ENCODE peak calls at places on chromosomes 4 and X, in ten cellular contexts. N, I, B, H, Z, T, O, X, J and E are unnamed samples.

GRCh38 chr4:163663454-163664225 is 169.2 kb downstream of the TMA16 start:
- DNase-seq in N (no peak), I (no peak), B (no peak), H (no peak), Z (no peak), T (peak; percentile 22), O (no peak), X (no peak), J (no peak), E (no peak)

GRCh38 chr4:78585633-78586032 is 34.1 kb downstream of the ANXA3 start:
- DNase-seq in N (no peak), I (no peak), B (no peak), H (no peak), Z (no peak), T (peak; percentile 74), O (no peak), X (peak; percentile 68), J (peak; percentile 86), E (no peak)

GRCh38 chrX:108001218-108001814 is 19.1 kb upstream of the TEX13B start:
- DNase-seq in N (peak; percentile 31), I (no peak), B (peak; percentile 16), H (no peak), Z (peak; percentile 66), T (no peak), O (no peak), X (peak; percentile 38), J (peak; percentile 36), E (peak; percentile 66)

GRCh38 chrX:142994988-142995387 is 30.7 kb upstream of the SPANXN4 start:
- DNase-seq in N (no peak), I (no peak), B (no peak), H (no peak), Z (no peak), T (no peak), O (no peak), X (no peak), J (no peak), E (no peak)

GRCh38 chrX:41384041-41384705 is 50.2 kb downstream of the DDX3X start:
- DNase-seq in N (no peak), I (peak; percentile 68), B (peak; percentile 48), H (no peak), Z (peak; percentile 90), T (peak; percentile 30), O (peak; percentile 49), X (peak; percentile 75), J (peak; percentile 86), E (no peak)

GRCh38 chr4:145731026-145731425 is 51.1 kb downstream of the C4orf51 start:
- DNase-seq in N (no peak), I (no peak), B (no peak), H (no peak), Z (peak; percentile 30), T (peak; percentile 31), O (no peak), X (peak; percentile 15), J (peak; percentile 90), E (peak; percentile 90)

GRCh38 chr4:21517460-21517859 is 431.1 kb downstream of the KCNIP4 start:
- DNase-seq in N (no peak), I (no peak), B (no peak), H (no peak), Z (no peak), T (no peak), O (no peak), X (no peak), J (no peak), E (no peak)

GRCh38 chr4:13289391-13289790 is 194.7 kb downstream of the RAB28 start:
- DNase-seq in N (no peak), I (no peak), B (no peak), H (no peak), Z (peak; percentile 43), T (no peak), O (no peak), X (peak; percentile 69), J (peak; percentile 11), E (no peak)

GRCh38 chrX:139559383-139560042 is 29.0 kb downstream of the F9 start:
- DNase-seq in N (peak; percentile 30), I (no peak), B (peak; percentile 17), H (no peak), Z (peak; percentile 50), T (no peak), O (no peak), X (peak; percentile 65), J (peak; percentile 43), E (peak; percentile 43)

GRCh38 chrX:2631743-2632532 is 59.2 kb upstream of the CD99 start:
- DNase-seq in N (no peak), I (no peak), B (no peak), H (no peak), Z (no peak), T (no peak), O (no peak), X (no peak), J (no peak), E (peak; percentile 31)

GRCh38 chr4:56102581-56102980 is 153.8 kb downstream of the CEP135 start:
- DNase-seq in N (no peak), I (no peak), B (no peak), H (no peak), Z (no peak), T (no peak), O (no peak), X (no peak), J (no peak), E (no peak)

GRCh38 chr4:1409806-1410425 is 3.7 kb upstream of the NKX1-1 start:
- DNase-seq in N (peak; percentile 79), I (no peak), B (no peak), H (no peak), Z (no peak), T (no peak), O (no peak), X (no peak), J (no peak), E (no peak)

GRCh38 chr4:32840461-32841189 is 2120.5 kb downstream of the PCDH7 start:
- DNase-seq in N (no peak), I (no peak), B (no peak), H (no peak), Z (no peak), T (no peak), O (no peak), X (no peak), J (no peak), E (no peak)

DNA sequence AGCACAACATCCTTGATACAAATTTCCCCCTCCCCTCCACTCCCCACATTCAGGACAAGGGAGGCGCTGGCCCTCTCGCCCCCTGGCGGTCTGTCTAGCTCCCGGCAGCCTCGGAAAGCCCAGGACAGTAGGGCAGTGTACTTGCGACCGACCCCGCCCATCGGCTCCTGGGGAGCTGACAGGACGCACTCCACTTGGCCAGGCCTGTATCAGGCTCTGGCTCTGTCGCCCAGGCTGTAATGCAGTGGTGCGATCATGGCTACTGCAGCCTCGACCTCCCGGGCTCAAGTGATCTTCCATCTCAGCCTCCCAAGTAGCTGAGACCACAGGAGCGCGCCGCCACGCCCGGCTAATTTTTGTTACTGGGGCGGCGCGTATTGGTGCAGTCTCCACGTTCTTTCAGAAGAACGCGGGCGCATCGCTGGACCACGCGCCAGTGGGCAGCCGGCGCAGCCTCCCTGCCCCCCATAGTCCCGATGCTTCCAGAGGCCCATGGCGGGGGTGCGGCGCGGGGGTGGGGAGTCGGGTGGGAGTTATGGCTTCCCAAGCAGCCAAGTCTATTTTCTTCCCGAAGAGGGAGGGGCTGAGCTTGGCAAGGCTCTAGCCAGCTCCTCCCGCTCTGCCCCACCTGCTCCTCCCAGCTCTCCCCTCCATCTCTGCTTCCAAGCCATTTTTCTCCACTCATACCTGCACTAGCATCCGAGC is 7.8 kb upstream of the AKAP14 start:
- DNase-seq in N (peak; percentile 86), I (peak; percentile 62), B (no peak), H (no peak), Z (peak; percentile 64), T (peak; percentile 59), O (peak; percentile 60), X (peak; percentile 70), J (peak; percentile 30), E (no peak)
- H3K4me3 ChIP-seq in N (peak overlapping the region; percentile 50), I (peak overlapping the region; percentile 56), B (no peak overlapping the region), H (peak overlapping the region; percentile 29), Z (peak overlapping the region; percentile 35), T (no peak overlapping the region), O (peak overlapping the region; percentile 44), X (peak overlapping the region; percentile 40), J (peak overlapping the region; percentile 31), E (no peak overlapping the region)

GRCh38 chr4:173038192-173038896 is 130.3 kb upstream of the GALNT7 start:
- DNase-seq in N (peak; percentile 20), I (no peak), B (no peak), H (no peak), Z (no peak), T (no peak), O (no peak), X (no peak), J (no peak), E (peak; percentile 97)
- H3K4me3 ChIP-seq in N (no peak overlapping the region), I (no peak overlapping the region), B (no peak overlapping the region), H (no peak overlapping the region), Z (no peak overlapping the region), T (no peak overlapping the region), O (no peak overlapping the region), X (no peak overlapping the region), J (no peak overlapping the region), E (peak overlapping the region; percentile 31)

GRCh38 chr4:108834167-108834566 is 71.3 kb upstream of the ETNPPL start:
- DNase-seq in N (no peak), I (no peak), B (no peak), H (no peak), Z (peak; percentile 42), T (peak; percentile 56), O (no peak), X (peak; percentile 91), J (peak; percentile 87), E (no peak)

GRCh38 chr4:108828620-108829019 is 65.8 kb upstream of the ETNPPL start:
- DNase-seq in N (no peak), I (no peak), B (no peak), H (no peak), Z (no peak), T (no peak), O (no peak), X (no peak), J (no peak), E (no peak)

GRCh38 chr4:108829981-108830492 is 67.2 kb upstream of the ETNPPL start:
- DNase-seq in N (no peak), I (no peak), B (no peak), H (no peak), Z (peak; percentile 27), T (no peak), O (no peak), X (peak; percentile 48), J (no peak), E (no peak)

GRCh38 chr4:108833041-108833440 is 70.2 kb upstream of the ETNPPL start:
- DNase-seq in N (no peak), I (no peak), B (no peak), H (no peak), Z (peak; percentile 70), T (no peak), O (no peak), X (no peak), J (peak; percentile 68), E (no peak)

GRCh38 chr4:108830509-108831244 is 67.8 kb upstream of the ETNPPL start:
- DNase-seq in N (no peak), I (peak; percentile 64), B (no peak), H (no peak), Z (peak; percentile 67), T (no peak), O (peak; percentile 33), X (peak; percentile 6), J (peak; percentile 13), E (no peak)
- H3K4me3 ChIP-seq in N (no peak overlapping the region), I (no peak overlapping the region), B (no peak overlapping the region), H (no peak overlapping the region), Z (no peak overlapping the region), T (no peak overlapping the region), O (no peak overlapping the region), X (no peak overlapping the region), J (no peak overlapping the region), E (no peak overlapping the region)

DNA sequence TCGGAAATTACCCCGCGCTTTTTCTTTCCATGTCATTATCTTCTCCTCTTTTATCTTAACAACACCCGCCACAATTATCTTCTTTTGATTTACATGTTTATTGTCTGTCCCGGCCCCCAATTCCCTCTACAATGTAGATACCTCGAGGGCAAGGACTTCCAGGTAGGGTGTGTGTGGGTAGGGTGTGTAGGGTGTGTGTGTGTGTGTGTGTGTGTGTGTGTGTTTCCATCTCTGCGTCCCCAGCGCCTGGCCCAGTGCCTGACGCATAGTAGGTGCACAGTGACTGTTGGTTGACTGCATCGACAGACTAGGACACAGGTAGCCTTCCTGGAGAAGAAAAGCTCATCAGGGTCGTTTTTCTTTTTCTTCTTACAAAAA is 103.1 kb downstream of the UCHL1 start:
- DNase-seq in N (no peak), I (no peak), B (no peak), H (no peak), Z (no peak), T (no peak), O (no peak), X (no peak), J (no peak), E (no peak)
- H3K4me3 ChIP-seq in N (peak overlapping the region; percentile 63), I (peak overlapping the region; percentile 91), B (peak overlapping the region; percentile 77), H (peak overlapping the region; percentile 56), Z (peak overlapping the region; percentile 69), T (peak overlapping the region; percentile 67), O (peak overlapping the region; percentile 90), X (peak overlapping the region; percentile 81), J (peak overlapping the region; percentile 63), E (peak overlapping the region; percentile 89)